ENCODE peak calls at places on chromosomes 13 and 19, in ten cellular contexts. One of them, this sample, is unnamed. For H3K9me3, the result is how much of the 10 kb centered on the place peaks cover.

GRCh38 chr13:98325724-98326123 is 148.7 kb upstream of the RNF113B start:
- DNase-seq in HepG2: no peak
- DNase-seq in sigmoid colon: no peak
- DNase-seq in transverse colon: no peak
- DNase-seq in K562: no peak
- DNase-seq in suprapubic skin: no peak
- DNase-seq in stomach: no peak
- DNase-seq in GM12878: no peak
- DNase-seq in H1: no peak
- DNase-seq in SK-N-SH: no peak
- DNase-seq in this sample: no peak

GRCh38 chr13:43072394-43072793 is 49.0 kb downstream of the DNAJC15 start:
- DNase-seq in suprapubic skin: no peak
- DNase-seq in GM12878: no peak
- DNase-seq in SK-N-SH: no peak
- DNase-seq in stomach: no peak
- DNase-seq in sigmoid colon: peak
- DNase-seq in H1: no peak
- DNase-seq in HepG2: no peak
- DNase-seq in K562: no peak
- DNase-seq in transverse colon: no peak
- DNase-seq in this sample: no peak

GRCh38 chr19:54928299-54928698 is 19.0 kb downstream of the NLRP7 start:
- DNase-seq in HepG2: no peak
- DNase-seq in K562: no peak
- DNase-seq in stomach: no peak
- DNase-seq in GM12878: no peak
- DNase-seq in SK-N-SH: no peak
- DNase-seq in suprapubic skin: no peak
- DNase-seq in H1: no peak
- DNase-seq in transverse colon: no peak
- DNase-seq in sigmoid colon: no peak
- DNase-seq in this sample: no peak

GRCh38 chr19:40933025-40933424 is 51.0 kb upstream of the CYP2A7 start:
- DNase-seq in sigmoid colon: no peak
- DNase-seq in SK-N-SH: no peak
- DNase-seq in transverse colon: no peak
- DNase-seq in HepG2: no peak
- DNase-seq in GM12878: no peak
- DNase-seq in K562: peak
- DNase-seq in suprapubic skin: no peak
- DNase-seq in H1: peak
- DNase-seq in stomach: no peak
- DNase-seq in this sample: no peak

GRCh38 chr19:37551123-37551993 is 43.2 kb downstream of the ZNF571 start:
- DNase-seq in SK-N-SH: peak
- DNase-seq in transverse colon: peak
- DNase-seq in HepG2: no peak
- DNase-seq in suprapubic skin: no peak
- DNase-seq in K562: peak
- DNase-seq in H1: no peak
- DNase-seq in sigmoid colon: no peak
- DNase-seq in GM12878: no peak
- DNase-seq in stomach: no peak
- DNase-seq in this sample: no peak

GRCh38 chr13:113657851-113658741 is at the start of gene ATP4B:
- DNase-seq in stomach: peak
- DNase-seq in transverse colon: peak
- DNase-seq in K562: no peak
- DNase-seq in HepG2: no peak
- DNase-seq in sigmoid colon: peak
- DNase-seq in H1: no peak
- DNase-seq in suprapubic skin: peak
- DNase-seq in GM12878: no peak
- DNase-seq in SK-N-SH: peak
- DNase-seq in this sample: no peak

GRCh38 chr13:78193853-78194252 is 275.2 kb upstream of the EDNRB start:
- DNase-seq in stomach: no peak
- DNase-seq in H1: no peak
- DNase-seq in SK-N-SH: no peak
- DNase-seq in transverse colon: no peak
- DNase-seq in HepG2: no peak
- DNase-seq in sigmoid colon: no peak
- DNase-seq in suprapubic skin: no peak
- DNase-seq in GM12878: peak
- DNase-seq in K562: no peak
- DNase-seq in this sample: no peak

GRCh38 chr13:113034451-113035208 is 65.6 kb downstream of the MCF2L start:
- DNase-seq in sigmoid colon: no peak
- DNase-seq in HepG2: peak
- DNase-seq in SK-N-SH: peak
- DNase-seq in K562: peak
- DNase-seq in transverse colon: peak
- DNase-seq in stomach: peak
- DNase-seq in H1: peak
- DNase-seq in GM12878: no peak
- DNase-seq in suprapubic skin: no peak
- DNase-seq in this sample: no peak

GRCh38 chr13:110136660-110137585 is 170.0 kb downstream of the COL4A1 start:
- DNase-seq in GM12878: no peak
- DNase-seq in sigmoid colon: no peak
- DNase-seq in SK-N-SH: no peak
- DNase-seq in HepG2: no peak
- DNase-seq in transverse colon: no peak
- DNase-seq in K562: no peak
- DNase-seq in stomach: no peak
- DNase-seq in H1: no peak
- DNase-seq in suprapubic skin: no peak
- DNase-seq in this sample: peak

GRCh38 chr13:101875091-101875490 is 422.6 kb downstream of the ITGBL1 start:
- DNase-seq in HepG2: no peak
- DNase-seq in H1: no peak
- DNase-seq in GM12878: no peak
- DNase-seq in transverse colon: no peak
- DNase-seq in stomach: no peak
- DNase-seq in sigmoid colon: no peak
- DNase-seq in K562: no peak
- DNase-seq in SK-N-SH: no peak
- DNase-seq in suprapubic skin: no peak
- DNase-seq in this sample: no peak

GRCh38 chr13:111171629-111172028 is 56.5 kb downstream of the ARHGEF7 start:
- DNase-seq in sigmoid colon: no peak
- DNase-seq in H1: no peak
- DNase-seq in HepG2: peak
- DNase-seq in suprapubic skin: no peak
- DNase-seq in transverse colon: no peak
- DNase-seq in GM12878: no peak
- DNase-seq in K562: no peak
- DNase-seq in stomach: no peak
- DNase-seq in SK-N-SH: no peak
- DNase-seq in this sample: no peak

GRCh38 chr13:66037096-66037495 is 1193.0 kb downstream of the PCDH9 start:
- DNase-seq in stomach: no peak
- DNase-seq in suprapubic skin: no peak
- DNase-seq in transverse colon: no peak
- DNase-seq in GM12878: no peak
- DNase-seq in HepG2: no peak
- DNase-seq in H1: no peak
- DNase-seq in sigmoid colon: no peak
- DNase-seq in SK-N-SH: no peak
- DNase-seq in K562: no peak
- DNase-seq in this sample: no peak

GRCh38 chr19:18574691-18575291 is 3.1 kb downstream of the UBA52 start:
- DNase-seq in sigmoid colon: no peak
- DNase-seq in SK-N-SH: no peak
- DNase-seq in transverse colon: no peak
- DNase-seq in H1: no peak
- DNase-seq in stomach: no peak
- DNase-seq in GM12878: no peak
- DNase-seq in HepG2: no peak
- DNase-seq in K562: no peak
- DNase-seq in suprapubic skin: no peak
- DNase-seq in this sample: no peak
- H3K9me3 ChIP-seq in sigmoid colon: under half
- H3K9me3 ChIP-seq in SK-N-SH: under half
- H3K9me3 ChIP-seq in transverse colon: under half
- H3K9me3 ChIP-seq in H1: under half
- H3K9me3 ChIP-seq in stomach: under half
- H3K9me3 ChIP-seq in GM12878: under half
- H3K9me3 ChIP-seq in HepG2: under half
- H3K9me3 ChIP-seq in K562: under half
- H3K9me3 ChIP-seq in suprapubic skin: under half
- H3K9me3 ChIP-seq in this sample: under half

GRCh38 chr13:76764429-76764828 is 121.8 kb downstream of the KCTD12 start:
- DNase-seq in suprapubic skin: peak
- DNase-seq in sigmoid colon: peak
- DNase-seq in HepG2: no peak
- DNase-seq in transverse colon: peak
- DNase-seq in stomach: no peak
- DNase-seq in GM12878: no peak
- DNase-seq in K562: no peak
- DNase-seq in SK-N-SH: no peak
- DNase-seq in H1: no peak
- DNase-seq in this sample: no peak
- TF ChIP-seq EP300 in suprapubic skin: no peak
- TF ChIP-seq EP300 in sigmoid colon: no peak
- TF ChIP-seq EP300 in HepG2: no peak
- TF ChIP-seq EP300 in transverse colon: no peak
- TF ChIP-seq EP300 in stomach: no peak
- TF ChIP-seq EP300 in GM12878: no peak
- TF ChIP-seq EP300 in K562: no peak
- TF ChIP-seq EP300 in SK-N-SH: no peak
- TF ChIP-seq EP300 in H1: no peak
- TF ChIP-seq EP300 in this sample: no peak

GRCh38 chr19:10870955-10871603 is at the start of gene CARM1:
- DNase-seq in SK-N-SH: peak
- DNase-seq in H1: peak
- DNase-seq in HepG2: peak
- DNase-seq in transverse colon: peak
- DNase-seq in suprapubic skin: peak
- DNase-seq in K562: peak
- DNase-seq in stomach: peak
- DNase-seq in GM12878: peak
- DNase-seq in sigmoid colon: peak
- DNase-seq in this sample: peak
- TF ChIP-seq POLR2AphosphoS5 in SK-N-SH: no peak
- TF ChIP-seq POLR2AphosphoS5 in H1: no peak
- TF ChIP-seq POLR2AphosphoS5 in HepG2: no peak
- TF ChIP-seq POLR2AphosphoS5 in transverse colon: no peak
- TF ChIP-seq POLR2AphosphoS5 in suprapubic skin: no peak
- TF ChIP-seq POLR2AphosphoS5 in K562: no peak
- TF ChIP-seq POLR2AphosphoS5 in stomach: peak
- TF ChIP-seq POLR2AphosphoS5 in GM12878: no peak
- TF ChIP-seq POLR2AphosphoS5 in sigmoid colon: no peak
- TF ChIP-seq POLR2AphosphoS5 in this sample: no peak

DNA sequence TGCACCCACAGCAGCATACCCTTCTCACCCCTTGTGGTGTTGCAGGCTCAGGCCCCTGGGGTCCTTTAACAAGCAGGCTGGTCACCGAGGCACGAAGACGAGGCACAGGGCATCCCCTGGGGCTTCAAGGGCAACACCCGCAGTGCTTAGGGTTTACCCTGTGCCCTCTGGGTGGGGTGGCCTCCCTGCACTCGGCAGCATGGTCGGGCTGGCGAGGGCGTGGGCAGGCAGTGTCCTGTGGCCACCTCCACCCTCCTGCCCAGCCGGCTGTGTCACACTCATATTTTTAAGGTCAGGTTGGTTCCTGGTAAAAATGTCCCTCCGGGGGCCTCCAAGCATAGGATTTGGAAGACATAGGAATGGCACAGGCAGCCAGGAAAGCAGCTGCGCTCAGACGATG is 11.4 kb upstream of the ZNF135 start:
- DNase-seq in SK-N-SH: no peak
- DNase-seq in GM12878: no peak
- DNase-seq in suprapubic skin: no peak
- DNase-seq in transverse colon: no peak
- DNase-seq in stomach: no peak
- DNase-seq in H1: no peak
- DNase-seq in HepG2: no peak
- DNase-seq in K562: no peak
- DNase-seq in sigmoid colon: no peak
- DNase-seq in this sample: no peak
- H3K9me3 ChIP-seq in SK-N-SH: under half
- H3K9me3 ChIP-seq in GM12878: under half
- H3K9me3 ChIP-seq in suprapubic skin: under half
- H3K9me3 ChIP-seq in transverse colon: under half
- H3K9me3 ChIP-seq in stomach: half or more
- H3K9me3 ChIP-seq in H1: under half
- H3K9me3 ChIP-seq in HepG2: half or more
- H3K9me3 ChIP-seq in K562: under half
- H3K9me3 ChIP-seq in sigmoid colon: under half
- H3K9me3 ChIP-seq in this sample: under half

GRCh38 chr13:95319551-95320274 is 18.5 kb upstream of the ABCC4 start:
- DNase-seq in stomach: no peak
- DNase-seq in SK-N-SH: no peak
- DNase-seq in suprapubic skin: no peak
- DNase-seq in K562: no peak
- DNase-seq in transverse colon: no peak
- DNase-seq in sigmoid colon: no peak
- DNase-seq in GM12878: no peak
- DNase-seq in H1: no peak
- DNase-seq in HepG2: no peak
- DNase-seq in this sample: no peak

GRCh38 chr13:95317037-95317989 is 16.1 kb upstream of the ABCC4 start:
- DNase-seq in stomach: no peak
- DNase-seq in sigmoid colon: no peak
- DNase-seq in H1: no peak
- DNase-seq in HepG2: no peak
- DNase-seq in GM12878: no peak
- DNase-seq in SK-N-SH: no peak
- DNase-seq in transverse colon: no peak
- DNase-seq in suprapubic skin: no peak
- DNase-seq in K562: peak
- DNase-seq in this sample: no peak

DNA sequence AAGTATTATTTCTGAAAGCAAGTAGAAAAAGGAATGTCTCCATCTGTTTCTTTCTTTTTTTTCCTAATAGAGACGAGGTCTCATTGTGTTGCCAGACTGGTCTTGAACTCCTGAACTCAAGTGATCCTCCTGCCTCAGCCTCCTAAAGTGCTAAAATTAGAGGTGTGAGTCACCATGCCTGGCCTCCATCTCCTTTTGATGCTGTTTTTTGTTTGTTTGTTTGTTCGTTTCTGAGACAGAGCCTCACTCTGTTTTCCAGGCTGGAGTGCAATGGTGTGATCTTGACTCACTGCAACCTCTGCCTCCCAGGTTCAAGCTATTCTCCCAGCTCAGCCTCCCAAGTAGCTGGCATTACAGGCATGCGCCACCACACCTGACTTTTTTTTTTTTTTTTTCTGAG is 14.5 kb upstream of the ABCC4 start:
- DNase-seq in SK-N-SH: no peak
- DNase-seq in K562: no peak
- DNase-seq in suprapubic skin: no peak
- DNase-seq in transverse colon: no peak
- DNase-seq in HepG2: no peak
- DNase-seq in H1: no peak
- DNase-seq in sigmoid colon: no peak
- DNase-seq in stomach: no peak
- DNase-seq in GM12878: no peak
- DNase-seq in this sample: no peak
- TF ChIP-seq EP300 in SK-N-SH: no peak
- TF ChIP-seq EP300 in K562: no peak
- TF ChIP-seq EP300 in suprapubic skin: no peak
- TF ChIP-seq EP300 in transverse colon: no peak
- TF ChIP-seq EP300 in HepG2: no peak
- TF ChIP-seq EP300 in H1: no peak
- TF ChIP-seq EP300 in sigmoid colon: no peak
- TF ChIP-seq EP300 in stomach: no peak
- TF ChIP-seq EP300 in GM12878: no peak
- TF ChIP-seq EP300 in this sample: no peak

This sample was measured in esophagus muscularis mucosa.